ENCODE peak calls at places on chromosomes 11 and 22, in eight cellular contexts. J is ascending aorta, K is IMR-90, Y is tibial nerve, O is fibroblast of mammary gland, G is fibroblast of pulmonary artery, L is MM.1S, Z is AG09319. D is an unnamed sample.

GRCh38 chr11:75263944-75264349 is 23.4 kb downstream of the TPBGL start:
- DNase-seq in J (peak), K (peak), Y (no peak), O (no peak), G (peak), L (no peak), Z (no peak), D (no peak)

GRCh38 chr22:36986242-36986821 is 32.9 kb downstream of the TST start:
- DNase-seq in J (no peak), K (no peak), Y (no peak), O (peak), G (no peak), L (peak), Z (no peak), D (no peak)

GRCh38 chr11:43289368-43289767 is 22.4 kb upstream of the API5 start:
- DNase-seq in J (no peak), K (no peak), Y (no peak), O (no peak), G (no peak), L (peak), Z (no peak), D (no peak)

GRCh38 chr11:67564230-67564629 is 19.4 kb upstream of the GSTP1 start:
- DNase-seq in J (no peak), K (no peak), Y (no peak), O (peak), G (no peak), L (no peak), Z (no peak), D (no peak)

GRCh38 chr11:61098778-61099177 is 3.5 kb upstream of the CD5 start:
- DNase-seq in J (no peak), K (no peak), Y (no peak), O (no peak), G (no peak), L (no peak), Z (no peak), D (no peak)

GRCh38 chr11:64643927-64644326 is 52.9 kb downstream of the SLC22A12 start:
- DNase-seq in J (no peak), K (no peak), Y (no peak), O (no peak), G (no peak), L (no peak), Z (no peak), D (no peak)

GRCh38 chr11:23540101-23540561 is 679.9 kb upstream of the CCDC179 start:
- DNase-seq in J (no peak), K (peak), Y (no peak), O (peak), G (peak), L (peak), Z (no peak), D (peak)

GRCh38 chr11:121237686-121238658 is 54.6 kb upstream of the SC5D start:
- DNase-seq in J (no peak), K (peak), Y (no peak), O (peak), G (peak), L (no peak), Z (no peak), D (peak)

GRCh38 chr22:28907311-28908008 is 24.1 kb downstream of the ZNRF3 start:
- DNase-seq in J (no peak), K (peak), Y (no peak), O (no peak), G (no peak), L (no peak), Z (no peak), D (no peak)

GRCh38 chr22:47625013-47625385 is 862.5 kb downstream of the TBC1D22A start:
- DNase-seq in J (no peak), K (no peak), Y (no peak), O (no peak), G (no peak), L (no peak), Z (no peak), D (no peak)

GRCh38 chr11:117907276-117908110 is 21.7 kb downstream of the TMPRSS13 start:
- DNase-seq in J (peak), K (peak), Y (peak), O (peak), G (peak), L (peak), Z (peak), D (peak)

GRCh38 chr22:39421691-39422090 is 22.1 kb downstream of the TAB1 start:
- DNase-seq in J (no peak), K (no peak), Y (no peak), O (no peak), G (no peak), L (no peak), Z (no peak), D (no peak)

GRCh38 chr11:108973402-108974119 is 308.7 kb downstream of the DDX10 start:
- DNase-seq in J (no peak), K (peak), Y (no peak), O (peak), G (peak), L (no peak), Z (no peak), D (peak)

GRCh38 chr22:42434283-42434682 is 2.1 kb upstream of the NFAM1 start:
- DNase-seq in J (no peak), K (no peak), Y (no peak), O (no peak), G (no peak), L (no peak), Z (no peak), D (no peak)

GRCh38 chr22:35915477-35916013 is 113.1 kb downstream of the RBFOX2 start:
- DNase-seq in J (no peak), K (peak), Y (no peak), O (peak), G (peak), L (no peak), Z (no peak), D (peak)

GRCh38 chr11:113387605-113388211 is at the start of gene ANKK1:
- DNase-seq in J (no peak), K (no peak), Y (no peak), O (no peak), G (no peak), L (no peak), Z (no peak), D (no peak)

GRCh38 chr11:33934450-33934849 is 42.6 kb upstream of the LMO2 start:
- DNase-seq in J (no peak), K (no peak), Y (no peak), O (no peak), G (no peak), L (no peak), Z (no peak), D (no peak)

GRCh38 chr11:105100206-105100605 is 39.4 kb downstream of the CARD18 start:
- DNase-seq in J (no peak), K (no peak), Y (no peak), O (no peak), G (no peak), L (no peak), Z (no peak), D (no peak)

GRCh38 chr11:2674681-2675131 is 25.1 kb downstream of the KCNQ1OT1 start:
- DNase-seq in J (no peak), K (no peak), Y (no peak), O (no peak), G (no peak), L (no peak), Z (no peak), D (no peak)

GRCh38 chr11:9315078-9315688 is 790 bp upstream of the TMEM41B start:
- DNase-seq in J (no peak), K (peak), Y (no peak), O (peak), G (no peak), L (peak), Z (no peak), D (no peak)

GRCh38 chr11:104165014-104165413 is 1.1 kb upstream of the PDGFD start:
- DNase-seq in J (no peak), K (no peak), Y (no peak), O (no peak), G (no peak), L (no peak), Z (no peak), D (no peak)

GRCh38 chr11:47891886-47892285 is 43.7 kb upstream of the NUP160 start:
- DNase-seq in J (no peak), K (no peak), Y (no peak), O (no peak), G (no peak), L (no peak), Z (no peak), D (no peak)

GRCh38 chr11:110428956-110429613 is 663 bp upstream of the FDX1 start:
- DNase-seq in J (no peak), K (no peak), Y (no peak), O (no peak), G (no peak), L (peak), Z (no peak), D (no peak)

GRCh38 chr22:32991353-32992115 is 66.6 kb downstream of the SYN3 start:
- DNase-seq in J (no peak), K (no peak), Y (peak), O (peak), G (peak), L (no peak), Z (peak), D (peak)

GRCh38 chr11:58268142-58268541 is at the start of gene OR10W1:
- DNase-seq in J (no peak), K (no peak), Y (no peak), O (no peak), G (no peak), L (no peak), Z (no peak), D (no peak)
- TF ChIP-seq CTCF in J (no peak), K (no peak), Y (no peak), O (no peak), G (no peak), L (no peak), Z (no peak), D (no peak)

GRCh38 chr11:26527685-26528084 is 44.4 kb downstream of the MUC15 start:
- DNase-seq in J (no peak), K (no peak), Y (no peak), O (no peak), G (no peak), L (no peak), Z (no peak), D (no peak)

GRCh38 chr11:26522912-26523610 is 49.0 kb downstream of the MUC15 start:
- DNase-seq in J (no peak), K (peak), Y (no peak), O (peak), G (peak), L (peak), Z (no peak), D (peak)
- TF ChIP-seq CTCF in J (no peak), K (peak), Y (no peak), O (peak), G (peak), L (peak), Z (peak), D (peak)

GRCh38 chr22:45208993-45209838 is 31.5 kb downstream of the KIAA0930 start:
- DNase-seq in J (no peak), K (peak), Y (no peak), O (peak), G (peak), L (no peak), Z (no peak), D (peak)
- TF ChIP-seq CTCF in J (peak), K (peak), Y (peak), O (peak), G (peak), L (peak), Z (peak), D (peak)

GRCh38 chr11:125084761-125085231 is 21.7 kb downstream of the SLC37A2 start:
- DNase-seq in J (no peak), K (no peak), Y (no peak), O (no peak), G (no peak), L (no peak), Z (no peak), D (no peak)

GRCh38 chr11:125084057-125084416 is 20.9 kb downstream of the SLC37A2 start:
- DNase-seq in J (no peak), K (no peak), Y (no peak), O (no peak), G (no peak), L (no peak), Z (no peak), D (no peak)

GRCh38 chr11:125083312-125084056 is 20.4 kb downstream of the SLC37A2 start:
- DNase-seq in J (no peak), K (no peak), Y (no peak), O (no peak), G (no peak), L (no peak), Z (no peak), D (no peak)

GRCh38 chr11:125086633-125087296 is 23.7 kb downstream of the SLC37A2 start:
- DNase-seq in J (no peak), K (no peak), Y (no peak), O (no peak), G (no peak), L (no peak), Z (no peak), D (no peak)

DNA sequence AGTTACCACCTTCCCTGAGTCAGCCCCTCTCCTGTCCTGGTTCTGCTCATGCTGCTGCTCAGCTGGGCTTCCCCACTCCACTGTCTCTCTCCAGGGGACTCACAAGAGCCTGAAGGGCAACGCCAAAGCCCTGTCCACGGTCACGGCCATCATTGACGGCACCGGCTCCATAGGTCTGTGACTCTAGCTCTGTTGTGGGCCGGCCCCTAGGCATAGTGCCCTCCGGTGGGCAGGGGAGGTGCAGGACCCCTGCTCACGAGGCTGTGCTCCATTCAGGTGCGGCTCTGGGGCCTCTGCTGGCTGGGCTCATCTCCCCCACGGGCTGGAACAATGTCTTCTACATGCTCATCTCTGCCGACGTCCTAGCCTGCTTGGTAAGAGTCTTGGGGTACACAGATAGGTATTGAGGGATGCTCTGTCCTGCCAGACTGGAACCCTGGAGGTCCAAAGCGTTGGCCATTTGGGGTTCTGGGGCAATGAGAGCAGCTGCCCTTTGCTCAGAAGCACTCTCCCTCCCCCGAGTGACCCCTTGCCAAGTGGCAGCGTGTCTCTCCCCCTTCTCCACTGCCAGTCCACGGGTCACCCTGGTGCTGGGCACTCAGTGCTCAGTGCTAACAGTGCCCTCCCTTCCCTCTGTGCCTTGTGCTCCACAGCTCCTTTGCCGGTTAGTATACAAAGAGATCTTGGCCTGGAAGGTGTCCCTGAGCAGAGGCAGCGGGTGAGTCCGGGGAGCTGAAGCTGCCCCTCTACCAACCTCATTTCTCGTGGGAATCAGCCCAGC is 22.4 kb downstream of the SLC37A2 start:
- DNase-seq in J (no peak), K (no peak), Y (no peak), O (no peak), G (no peak), L (no peak), Z (no peak), D (no peak)
- TF ChIP-seq CTCF in J (no peak), K (no peak), Y (no peak), O (no peak), G (no peak), L (no peak), Z (no peak), D (no peak)

D was measured in HFFc6.